ENCODE peak calls at places on chromosomes 2 and 18, in four cellular contexts. B is IMR-90, Q is K562, E is SK-N-SH. R is an unnamed sample.

GRCh38 chr2:41400057-41400665 is 647.7 kb upstream of the PKDCC start:
- DNase-seq in Q (peak), E (peak), B (no peak), R (no peak)

GRCh38 chr2:71045841-71046495 is 22.5 kb upstream of the NAGK start:
- DNase-seq in Q (no peak), E (no peak), B (no peak), R (no peak)

GRCh38 chr18:2444201-2444875 is 127.0 kb downstream of the METTL4 start:
- DNase-seq in Q (no peak), E (no peak), B (no peak), R (no peak)

GRCh38 chr2:98086491-98087446 is at the start of gene VWA3B:
- DNase-seq in Q (peak), E (peak), B (no peak), R (no peak)

GRCh38 chr2:3189076-3189591 is 188.5 kb downstream of the EIPR1 start:
- DNase-seq in B (peak), E (no peak), Q (no peak), R (no peak)

GRCh38 chr2:237904806-237905599 is 45.6 kb downstream of the RAMP1 start:
- DNase-seq in E (no peak), Q (peak), B (peak), R (peak)

GRCh38 chr2:40369619-40370397 is 82.1 kb downstream of the SLC8A1 start:
- DNase-seq in Q (no peak), B (peak), E (no peak), R (no peak)

GRCh38 chr2:203327582-203327917 is 644 bp upstream of the ABI2 start:
- DNase-seq in E (peak), B (no peak), Q (peak), R (no peak)

GRCh38 chr2:198098918-198099317 is 294.5 kb downstream of the PLCL1 start:
- DNase-seq in E (peak), B (peak), Q (peak), R (no peak)

GRCh38 chr18:22467760-22468553 is 50.2 kb upstream of the CTAGE1 start:
- DNase-seq in B (peak), E (no peak), Q (peak), R (no peak)

GRCh38 chr2:105395691-105396090 is 3.2 kb downstream of the FHL2 start:
- DNase-seq in E (no peak), Q (no peak), B (no peak), R (no peak)

GRCh38 chr2:20224716-20225293 is at the start of gene SDC1:
- DNase-seq in E (peak), Q (peak), B (peak), R (no peak)

GRCh38 chr2:20225294-20226151 is 593 bp upstream of the SDC1 start:
- DNase-seq in Q (peak), E (no peak), B (peak), R (no peak)

GRCh38 chr2:20223345-20224190 is 1.4 kb downstream of the SDC1 start:
- DNase-seq in E (peak), B (peak), Q (no peak), R (no peak)

GRCh38 chr2:20222769-20223344 is 2.1 kb downstream of the SDC1 start:
- DNase-seq in E (no peak), Q (no peak), B (no peak), R (no peak)

DNA sequence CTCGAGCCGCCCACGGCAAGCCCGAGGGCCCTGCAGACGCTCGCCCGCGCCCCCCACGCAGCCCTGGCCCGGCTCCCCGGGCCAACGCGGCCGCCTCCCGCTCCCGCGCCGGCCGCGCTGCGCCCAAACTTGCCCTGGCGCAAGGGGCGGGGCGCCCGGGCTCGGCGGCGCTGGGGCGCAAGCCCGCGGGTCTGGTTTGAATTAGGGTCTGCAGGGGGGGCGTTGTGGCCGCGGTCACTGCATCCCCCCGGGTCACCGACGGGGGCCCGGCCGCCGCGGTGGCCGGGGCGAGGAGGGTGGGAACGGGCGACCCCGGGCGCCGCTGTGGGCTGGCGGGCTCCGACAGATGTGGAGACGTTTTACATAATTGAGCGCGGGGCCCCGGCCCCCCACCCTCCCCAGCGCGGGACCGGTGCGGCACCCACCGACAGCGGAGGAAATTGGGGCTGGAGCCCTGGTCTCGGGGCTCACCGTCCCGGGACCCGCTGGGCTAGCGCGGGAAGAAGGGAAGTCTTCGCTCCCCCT is 677 bp downstream of the SDC1 start:
- DNase-seq in Q (no peak), E (peak), B (no peak), R (no peak)
- TF ChIP-seq RCOR1 in Q (no peak), E (no peak), B (no peak), R (no peak)

GRCh38 chr18:55477537-55478300 is 110.3 kb downstream of the TCF4 start:
- DNase-seq in E (no peak), B (peak), Q (peak), R (peak)
- H3K9ac ChIP-seq in E (peak), B (peak), Q (no peak), R (no peak)

DNA sequence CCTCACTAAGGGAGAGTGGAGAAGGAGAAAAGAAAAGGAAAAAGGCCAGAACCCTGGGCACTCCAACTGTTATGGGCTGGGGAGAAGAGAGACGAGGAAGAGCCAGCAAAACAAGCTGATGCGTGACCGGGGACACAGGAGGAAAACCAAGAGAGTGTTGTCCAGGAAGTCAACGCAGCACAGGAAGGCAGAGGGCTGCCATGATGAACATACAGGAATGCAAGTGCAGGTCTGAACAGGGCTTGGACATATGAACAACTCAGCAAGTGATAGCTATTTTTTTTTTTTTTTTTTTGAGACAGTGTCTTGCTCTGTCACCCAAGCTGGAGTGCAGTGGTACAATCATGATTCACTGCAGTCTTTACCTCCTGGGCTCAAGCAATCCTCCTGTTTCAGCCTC is 28.4 kb downstream of the SIX3 start:
- DNase-seq in Q (no peak), B (no peak), E (no peak), R (no peak)
- TF ChIP-seq RAD21 in Q (no peak), B (no peak), E (no peak), R (no peak)

GRCh38 chr2:147198651-147199171 is 646.1 kb upstream of the ACVR2A start:
- DNase-seq in Q (no peak), B (no peak), E (no peak), R (no peak)

GRCh38 chr2:147197754-147198153 is 647.1 kb upstream of the ACVR2A start:
- DNase-seq in B (no peak), Q (no peak), E (no peak), R (no peak)
- TF ChIP-seq RCOR1 in B (no peak), Q (no peak), E (no peak), R (no peak)

GRCh38 chr2:85502720-85503119 is 36.2 kb upstream of the MAT2A start:
- DNase-seq in E (no peak), B (no peak), Q (no peak), R (no peak)

GRCh38 chr2:85503611-85504433 is 35.1 kb upstream of the MAT2A start:
- DNase-seq in B (peak), Q (no peak), E (no peak), R (no peak)

GRCh38 chr2:85505551-85506238 is 33.3 kb upstream of the MAT2A start:
- DNase-seq in E (no peak), Q (no peak), B (no peak), R (no peak)

GRCh38 chr2:85503168-85503610 is 35.8 kb upstream of the MAT2A start:
- DNase-seq in E (no peak), Q (no peak), B (no peak), R (no peak)

DNA sequence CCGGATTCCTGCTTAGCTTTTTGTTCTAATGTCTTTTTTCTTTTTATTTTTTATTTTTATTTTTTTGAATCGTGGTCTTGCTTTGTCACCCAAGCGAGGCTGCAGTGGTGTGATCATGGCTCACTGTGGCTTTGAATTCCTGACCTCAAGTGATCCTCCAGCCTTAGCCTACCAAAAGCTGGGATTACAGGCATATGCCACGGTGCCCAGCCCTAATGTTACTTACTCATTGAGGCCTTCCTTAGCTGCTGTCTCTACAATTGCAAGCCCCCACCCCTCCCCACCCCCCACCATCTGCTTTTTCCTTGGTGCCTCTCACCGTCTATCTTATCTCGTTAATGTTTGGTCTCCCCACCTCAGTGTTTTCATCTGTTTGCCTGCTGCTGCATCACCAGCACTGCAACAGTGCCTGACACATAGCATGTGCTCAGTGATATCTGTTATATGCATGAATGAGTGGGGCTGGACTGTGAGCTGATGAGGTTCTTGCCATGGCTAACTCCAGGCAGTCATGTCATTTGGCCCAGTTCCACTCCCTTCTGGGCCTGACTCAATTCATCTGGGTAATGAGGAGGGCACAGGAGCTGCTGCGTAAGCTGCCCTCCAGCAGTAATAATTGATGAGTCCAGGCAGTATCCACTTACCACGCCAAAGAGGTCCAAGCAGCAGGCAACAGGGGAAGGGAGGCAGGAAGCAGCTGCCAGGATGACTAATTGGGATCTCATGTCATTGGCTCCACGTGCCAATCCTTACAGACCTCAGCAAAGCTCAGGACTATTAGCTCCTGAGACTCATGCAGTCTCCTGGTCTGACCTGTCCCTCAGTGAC is 34.3 kb upstream of the MAT2A start:
- DNase-seq in Q (peak), B (peak), E (peak), R (no peak)
- H3K9ac ChIP-seq in Q (peak), B (no peak), E (no peak), R (no peak)

GRCh38 chr2:205680067-205680466 is 2.2 kb upstream of the NRP2 start:
- DNase-seq in Q (peak), E (peak), B (peak), R (no peak)
- TF ChIP-seq RAD21 in Q (peak), E (peak), B (peak), R (peak)

DNA sequence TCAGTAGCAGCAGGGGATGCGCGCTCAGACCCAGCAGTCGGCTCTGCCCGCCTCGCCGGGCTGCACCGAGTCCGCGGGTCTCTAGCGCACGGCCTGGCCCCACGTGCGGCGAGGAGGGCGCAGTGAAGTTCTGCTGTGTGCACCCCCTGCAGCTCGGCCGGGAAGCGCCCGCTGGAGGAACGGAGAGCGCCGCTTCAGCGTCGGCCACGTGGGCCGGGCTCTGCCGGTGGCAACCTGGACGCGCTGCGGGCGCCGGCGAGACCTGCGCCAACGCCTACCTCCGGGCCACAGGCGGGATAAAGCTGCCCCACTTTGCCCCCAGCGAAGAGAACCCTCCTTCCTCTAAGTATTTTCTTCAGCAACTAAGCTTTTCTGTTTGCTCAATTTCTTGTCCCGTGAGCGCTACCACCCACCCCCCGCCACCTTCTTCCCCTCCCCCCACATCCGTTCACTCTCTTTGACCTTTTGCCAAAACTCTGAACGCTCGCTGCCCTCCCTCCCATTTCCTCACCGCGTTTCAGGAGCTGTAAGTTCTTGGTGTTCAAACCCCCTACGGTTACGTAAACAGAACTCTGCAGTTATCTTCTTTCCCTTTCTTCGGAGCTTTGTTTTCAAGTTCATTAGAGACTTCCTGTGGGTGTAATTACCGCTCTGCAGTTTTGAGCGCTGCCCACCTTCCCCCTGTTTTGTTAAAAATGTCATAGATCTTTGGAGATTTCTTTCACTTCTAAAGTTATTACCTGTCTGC is 42.6 kb upstream of the EDAR start:
- DNase-seq in Q (peak), E (peak), B (peak), R (no peak)
- TF ChIP-seq RCOR1 in Q (no peak), E (no peak), B (no peak), R (no peak)